ENCODE peak calls at places on chromosomes 7 and 10, in ten cellular contexts. P is thoracic aorta, E is epithelial cell of esophagus, N is BE2C, L is colonic mucosa, M is GM20000, S is progenitor cell of endocrine pancreas, H is PC-3, W is endothelial cell, Z is astrocyte of the spinal cord. B is an unnamed sample.

GRCh38 chr10:117926491-117926890 is 120.2 kb downstream of the RAB11FIP2 start:
- DNase-seq in L (no peak), Z (no peak), W (no peak), N (no peak), P (no peak), H (no peak), E (peak; percentile 17), S (no peak), M (no peak), B (no peak)

GRCh38 chr10:1185911-1186692 is 129.9 kb downstream of the WDR37 start:
- DNase-seq in H (no peak), M (no peak), Z (no peak), N (no peak), P (no peak), S (no peak), L (no peak), E (no peak), W (no peak), B (peak; percentile 6)

GRCh38 chr10:110642980-110643655 is 1.0 kb upstream of the RBM20 start:
- DNase-seq in N (no peak), W (peak; percentile 43), Z (no peak), P (no peak), H (no peak), S (no peak), E (no peak), M (no peak), L (no peak), B (peak; percentile 48)

GRCh38 chr10:35940067-35940989 is 298.2 kb upstream of the FZD8 start:
- DNase-seq in W (no peak), S (no peak), Z (peak; percentile 24), E (no peak), M (no peak), P (no peak), H (no peak), L (peak; percentile 50), N (peak; percentile 54), B (no peak)

GRCh38 chr7:150986099-150986512 is 4.7 kb upstream of the NOS3 start:
- DNase-seq in E (peak; percentile 60), H (peak; percentile 64), L (peak; percentile 79), N (peak; percentile 84), P (no peak), Z (peak; percentile 33), M (peak; percentile 73), W (peak; percentile 76), S (peak; percentile 61), B (peak; percentile 85)

GRCh38 chr10:70378122-70378521 is 4.3 kb downstream of the LRRC20 start:
- DNase-seq in S (no peak), N (no peak), Z (peak; percentile 88), H (peak; percentile 99), P (no peak), L (no peak), E (peak; percentile 91), M (no peak), W (no peak), B (no peak)

GRCh38 chr7:83532229-83532628 is 116.7 kb downstream of the SEMA3E start:
- DNase-seq in S (no peak), P (no peak), L (no peak), E (peak; percentile 52), Z (peak; percentile 17), W (no peak), H (peak; percentile 49), M (no peak), N (no peak), B (no peak)

GRCh38 chr7:73734619-73735525 is 3.7 kb downstream of the ABHD11 start:
- DNase-seq in M (peak; percentile 71), S (peak; percentile 33), L (peak; percentile 96), Z (peak; percentile 68), P (no peak), E (peak; percentile 85), W (peak; percentile 79), H (peak; percentile 94), N (peak; percentile 84), B (peak; percentile 80)

GRCh38 chr10:25639646-25640045 is 294.4 kb upstream of the MYO3A start:
- DNase-seq in M (no peak), P (no peak), S (no peak), L (no peak), Z (no peak), W (no peak), N (no peak), H (peak; percentile 2), E (no peak), B (no peak)

GRCh38 chr7:54841772-54842707 is 83.0 kb upstream of the SEC61G start:
- DNase-seq in H (peak; percentile 60), L (peak; percentile 31), E (peak; percentile 29), Z (peak; percentile 91), M (no peak), S (no peak), W (peak; percentile 55), P (no peak), N (peak; percentile 33), B (peak; percentile 52)

GRCh38 chr7:101950450-101951119 is 133.2 kb downstream of the CUX1 start:
- DNase-seq in W (no peak), S (no peak), M (no peak), H (peak; percentile 40), N (no peak), P (no peak), Z (peak; percentile 71), E (no peak), L (no peak), B (no peak)

GRCh38 chr10:119153661-119154060 is 11.9 kb downstream of the SFXN4 start:
- DNase-seq in M (no peak), Z (no peak), L (no peak), E (no peak), P (no peak), S (no peak), N (no peak), H (no peak), W (no peak), B (no peak)

GRCh38 chr10:96850825-96851224 is 18.7 kb downstream of the LCOR start:
- DNase-seq in Z (peak; percentile 89), S (no peak), L (no peak), W (no peak), P (no peak), M (no peak), E (peak; percentile 89), H (peak; percentile 47), N (no peak), B (no peak)

GRCh38 chr7:12722720-12723241 is 35.3 kb downstream of the ARL4A start:
- DNase-seq in S (no peak), H (no peak), P (no peak), Z (no peak), W (no peak), E (no peak), L (no peak), M (no peak), N (no peak), B (no peak)

GRCh38 chr10:110226926-110227641 is 19.7 kb downstream of the MXI1 start:
- DNase-seq in P (peak; percentile 40), E (no peak), Z (peak; percentile 27), L (peak; percentile 83), H (no peak), W (peak; percentile 28), M (peak; percentile 90), S (peak; percentile 30), N (peak; percentile 42), B (peak; percentile 39)

GRCh38 chr7:33711231-33712019 is 193.9 kb upstream of the BMPER start:
- DNase-seq in L (no peak), S (no peak), P (no peak), W (no peak), H (no peak), E (no peak), Z (no peak), N (peak; percentile 39), M (no peak), B (no peak)

GRCh38 chr10:121935702-121936101 is 7.9 kb upstream of the ATE1 start:
- DNase-seq in M (no peak), P (no peak), W (no peak), S (no peak), E (no peak), Z (no peak), N (peak; percentile 64), L (peak; percentile 85), H (no peak), B (no peak)

GRCh38 chr10:11272915-11273389 is 255.3 kb downstream of the CELF2 start:
- DNase-seq in E (no peak), N (no peak), S (no peak), H (no peak), P (no peak), M (peak; percentile 52), W (no peak), L (no peak), Z (no peak), B (no peak)

GRCh38 chr7:133763241-133763640 is 363.9 kb upstream of the LRGUK start:
- DNase-seq in W (no peak), L (no peak), S (no peak), M (no peak), E (no peak), H (no peak), Z (no peak), P (no peak), N (no peak), B (no peak)

DNA sequence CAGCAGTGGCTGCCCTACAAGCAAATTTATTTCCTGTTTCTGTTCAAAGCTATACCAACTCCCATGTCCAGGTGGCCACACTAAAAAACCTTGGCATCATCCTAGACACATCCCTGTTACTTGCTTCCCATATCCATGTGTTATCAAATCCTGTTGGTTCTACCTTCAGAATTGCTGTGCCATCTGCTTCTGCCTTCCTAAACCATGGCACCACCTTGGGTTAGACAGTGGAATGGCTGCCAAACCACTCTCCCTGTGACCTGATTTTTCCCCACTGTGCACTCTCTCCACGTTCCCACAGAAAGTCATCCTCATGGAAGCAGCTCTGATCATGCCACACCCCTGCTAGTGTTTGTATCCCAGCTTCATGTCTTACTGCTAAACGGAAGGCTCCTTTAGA is 697.6 kb upstream of the GALNT17 start:
- DNase-seq in S (no peak), P (no peak), H (no peak), L (no peak), Z (no peak), N (no peak), E (peak; percentile 38), M (no peak), W (no peak), B (no peak)
- TF ChIP-seq CTCF in S (no peak), P (no peak), H (no peak), L (no peak), Z (no peak), N (peak; percentile 49), E (peak; percentile 48), M (no peak), W (no peak), B (no peak)

GRCh38 chr10:34723746-34724145 is 91.3 kb downstream of the PARD3 start:
- DNase-seq in Z (peak; percentile 78), E (peak; percentile 72), P (no peak), L (peak; percentile 65), H (peak; percentile 96), S (no peak), W (peak; percentile 26), M (peak; percentile 38), N (no peak), B (no peak)
- TF ChIP-seq CTCF in Z (peak; percentile 62), E (peak; percentile 72), P (peak; percentile 26), L (peak; percentile 40), H (peak; percentile 99), S (peak; percentile 44), W (no peak), M (no peak), N (peak; percentile 27), B (no peak)

GRCh38 chr7:116249969-116250553 is 39.7 kb downstream of the TES start:
- DNase-seq in L (no peak), N (peak; percentile 13), S (no peak), M (no peak), P (no peak), W (peak; percentile 26), H (peak; percentile 65), E (peak; percentile 52), Z (peak; percentile 53), B (peak; percentile 40)
- TF ChIP-seq CTCF in L (no peak), N (peak; percentile 45), S (peak; percentile 54), M (no peak), P (peak; percentile 49), W (peak; percentile 74), H (peak; percentile 70), E (peak; percentile 66), Z (peak; percentile 70), B (peak; percentile 75)

GRCh38 chr10:3848005-3848767 is 63.2 kb upstream of the KLF6 start:
- DNase-seq in P (no peak), H (no peak), W (no peak), S (no peak), Z (peak; percentile 7), N (no peak), E (peak; percentile 69), M (no peak), L (no peak), B (no peak)
- TF ChIP-seq CTCF in P (no peak), H (no peak), W (no peak), S (no peak), Z (no peak), N (no peak), E (no peak), M (no peak), L (no peak), B (no peak)